ENCODE peak calls at places on chromosome 17, in six cellular contexts. Z, Q, G, R, X and T are unnamed samples.

GRCh38 chr17:79501910-79502309 is 108.9 kb downstream of the RBFOX3 start:
- DNase-seq in X (no peak), Z (no peak), Q (no peak), G (no peak), R (no peak), T (no peak)

GRCh38 chr17:35142467-35142796 is 329 bp upstream of the NLE1 start:
- DNase-seq in R (no peak), Q (no peak), G (no peak), X (no peak), Z (no peak), T (no peak)

GRCh38 chr17:48883171-48883570 is 9.4 kb upstream of the ATP5MC1 start:
- DNase-seq in Z (no peak), R (no peak), G (no peak), Q (no peak), X (no peak), T (no peak)

GRCh38 chr17:3727041-3727440 is 3.3 kb downstream of the HASPIN start:
- DNase-seq in G (no peak), Z (no peak), R (no peak), X (no peak), Q (no peak), T (no peak)

GRCh38 chr17:67211742-67212141 is 33.3 kb downstream of the HELZ start:
- DNase-seq in Z (peak; percentile 20), X (no peak), R (peak; percentile 54), Q (no peak), G (no peak), T (peak; percentile 72)

GRCh38 chr17:31598921-31599571 is 207.6 kb downstream of the RAB11FIP4 start:
- DNase-seq in X (no peak), Z (peak; percentile 33), G (no peak), R (no peak), Q (no peak), T (peak; percentile 43)

GRCh38 chr17:80187090-80187489 is 17.3 kb downstream of the CARD14 start:
- DNase-seq in Z (peak; percentile 45), Q (no peak), G (no peak), R (peak; percentile 22), X (no peak), T (peak; percentile 35)

GRCh38 chr17:32275060-32276042 is 9.7 kb downstream of the RHBDL3 start:
- DNase-seq in Q (no peak), X (no peak), R (peak; percentile 73), G (no peak), Z (peak; percentile 89), T (peak; percentile 68)

GRCh38 chr17:27529230-27529796 is 73.1 kb downstream of the KSR1 start:
- DNase-seq in R (peak; percentile 72), G (no peak), Q (no peak), X (no peak), Z (peak; percentile 56), T (peak; percentile 88)

GRCh38 chr17:41932821-41933389 is 2.5 kb downstream of the ODAD4 start:
- DNase-seq in G (no peak), Z (no peak), Q (no peak), X (no peak), R (no peak), T (no peak)

GRCh38 chr17:43126911-43127290 is 1.7 kb upstream of the BRCA1 start:
- DNase-seq in Z (no peak), G (no peak), X (no peak), Q (no peak), R (no peak), T (no peak)

GRCh38 chr17:953767-954166 is 25.8 kb downstream of the NXN start:
- DNase-seq in Z (no peak), G (no peak), X (no peak), Q (no peak), R (no peak), T (no peak)

GRCh38 chr17:57747221-57748017 is 2.3 kb upstream of the CCDC182 start:
- DNase-seq in X (no peak), Q (no peak), G (no peak), Z (peak; percentile 57), R (peak; percentile 79), T (peak; percentile 86)

GRCh38 chr17:1485748-1486376 is 6.6 kb downstream of the MYO1C start:
- DNase-seq in G (no peak), Z (peak; percentile 65), R (peak; percentile 61), X (no peak), Q (no peak), T (peak; percentile 41)

GRCh38 chr17:50145532-50146229 is 4.8 kb downstream of the PPP1R9B start:
- DNase-seq in R (no peak), Q (no peak), G (no peak), X (no peak), Z (no peak), T (no peak)

GRCh38 chr17:45144199-45145034 is 3.9 kb upstream of the HEXIM1 start:
- DNase-seq in Q (no peak), R (no peak), G (no peak), Z (no peak), X (no peak), T (no peak)

GRCh38 chr17:74514632-74515035 is 16.6 kb downstream of the CD300LB start:
- DNase-seq in R (no peak), X (no peak), Z (no peak), G (no peak), Q (no peak), T (no peak)

GRCh38 chr17:77374170-77374936 is 233.6 kb downstream of the SEC14L1 start:
- DNase-seq in G (no peak), Q (peak; percentile 88), X (peak; percentile 73), Z (peak; percentile 87), R (peak; percentile 92), T (peak; percentile 91)
- TF ChIP-seq CTCF in G (peak; percentile 20), Q (peak; percentile 62), X (peak; percentile 46), Z (peak; percentile 51), R (peak; percentile 36), T (peak; percentile 48)

DNA sequence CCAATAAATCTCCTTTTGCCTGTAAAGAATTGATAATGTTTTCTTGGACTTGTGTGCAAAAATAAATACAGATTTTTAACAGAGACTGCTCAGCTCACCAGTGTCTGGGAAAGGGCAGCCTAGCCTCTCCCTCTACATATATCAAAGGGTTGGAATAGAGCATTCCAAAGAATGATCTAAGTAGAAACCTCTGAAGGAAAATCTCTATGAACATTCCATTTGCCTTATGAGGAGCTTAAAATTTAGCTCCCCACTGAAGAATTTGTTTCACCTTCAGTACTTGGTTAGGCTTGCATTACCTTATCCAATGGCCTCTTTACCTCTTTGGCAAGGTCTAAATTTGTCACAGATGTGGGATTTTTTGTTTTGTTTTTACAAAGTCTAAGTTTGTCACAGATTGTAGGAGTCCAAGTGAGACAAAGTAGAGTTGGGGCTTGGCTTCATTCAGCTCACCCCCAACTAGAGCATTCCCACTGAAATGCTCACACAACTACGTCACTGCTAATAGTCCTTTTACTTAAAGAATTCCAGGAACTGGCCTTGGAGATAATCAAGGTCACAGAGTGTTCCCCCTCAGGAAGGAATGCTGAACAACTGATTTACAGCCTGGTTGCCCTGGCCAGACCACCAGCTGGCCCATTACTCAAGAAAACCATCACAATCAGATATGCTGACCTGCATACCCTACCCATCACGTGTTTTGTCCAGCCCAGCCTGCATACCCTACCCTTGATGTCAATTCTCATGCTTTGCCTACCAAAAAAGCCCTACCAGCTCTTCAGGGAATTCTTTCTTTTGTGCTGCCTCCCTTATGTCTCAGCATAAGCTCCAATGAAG is 26.6 kb upstream of the PPM1D start:
- DNase-seq in Q (no peak), R (peak; percentile 92), Z (peak; percentile 91), X (no peak), G (no peak), T (peak; percentile 58)
- TF ChIP-seq CTCF in Q (no peak), R (peak; percentile 23), Z (no peak), X (peak; percentile 10), G (no peak), T (no peak)

GRCh38 chr17:38970128-38970527 is 2.9 kb upstream of the FBXO47 start:
- DNase-seq in X (no peak), R (no peak), Q (no peak), Z (no peak), G (no peak), T (no peak)

GRCh38 chr17:38969281-38969680 is 2.1 kb upstream of the FBXO47 start:
- DNase-seq in Q (no peak), Z (no peak), G (no peak), X (no peak), R (no peak), T (no peak)

GRCh38 chr17:38967290-38967738 is at the start of gene FBXO47:
- DNase-seq in Z (peak; percentile 89), R (peak; percentile 86), X (peak; percentile 51), G (peak; percentile 83), Q (no peak), T (peak; percentile 95)

GRCh38 chr17:38970804-38971203 is 3.6 kb upstream of the FBXO47 start:
- DNase-seq in R (no peak), Z (no peak), G (no peak), Q (no peak), X (no peak), T (no peak)
- TF ChIP-seq CTCF in R (no peak), Z (no peak), G (no peak), Q (no peak), X (no peak), T (no peak)

GRCh38 chr17:37490022-37490587 is 414 bp downstream of the DUSP14 start:
- DNase-seq in Z (peak; percentile 61), G (no peak), X (peak; percentile 77), Q (peak; percentile 85), R (peak; percentile 57), T (peak; percentile 63)

GRCh38 chr17:37490638-37491614 is 1.2 kb downstream of the DUSP14 start:
- DNase-seq in R (peak; percentile 88), G (no peak), Q (no peak), X (no peak), Z (peak; percentile 89), T (peak; percentile 91)

GRCh38 chr17:37488607-37489196 is 989 bp upstream of the DUSP14 start:
- DNase-seq in R (peak; percentile 90), G (peak; percentile 79), Q (no peak), X (peak; percentile 28), Z (peak; percentile 97), T (peak; percentile 93)

GRCh38 chr17:37488009-37488604 is 1.6 kb upstream of the DUSP14 start:
- DNase-seq in X (no peak), Z (peak; percentile 98), Q (no peak), G (no peak), R (peak; percentile 96), T (peak; percentile 98)

GRCh38 chr17:37489197-37490001 is at the start of gene DUSP14:
- DNase-seq in Q (peak; percentile 90), R (peak; percentile 73), Z (peak; percentile 75), X (peak; percentile 84), G (no peak), T (peak; percentile 81)
- TF ChIP-seq CTCF in Q (no peak), R (no peak), Z (no peak), X (no peak), G (no peak), T (peak; percentile 10)

GRCh38 chr17:7841622-7842379 is 7.8 kb downstream of the KDM6B start:
- DNase-seq in Z (peak; percentile 91), Q (peak; percentile 94), G (peak; percentile 85), R (peak; percentile 90), X (peak; percentile 97), T (peak; percentile 92)
- TF ChIP-seq CTCF in Z (no peak), Q (peak; percentile 25), G (peak; percentile 14), R (no peak), X (no peak), T (no peak)